ENCODE peak calls at places on chromosome 5, in five cellular contexts. One of them, this sample, is unnamed.

GRCh38 chr5:149410721-149411432 is 31.8 kb upstream of the IL17B start:
- DNase-seq in iPS-NIHi11: no peak
- DNase-seq in NCI-H1092: no peak
- DNase-seq in GM13977: no peak
- DNase-seq in stimulated activated CD4-positive, alpha-beta T cell treated with anti-CD3 and anti-CD28 coated beads, Interleukin-4, amount 100 ng/mL, for 1 hour: no peak
- DNase-seq in this sample: no peak

GRCh38 chr5:112087222-112087621 is 330.2 kb upstream of the NREP start:
- DNase-seq in iPS-NIHi11: no peak
- DNase-seq in NCI-H1092: no peak
- DNase-seq in GM13977: no peak
- DNase-seq in stimulated activated CD4-positive, alpha-beta T cell treated with anti-CD3 and anti-CD28 coated beads, Interleukin-4, amount 100 ng/mL, for 1 hour: no peak
- DNase-seq in this sample: no peak

GRCh38 chr5:111743521-111743920 is 13.5 kb downstream of the NREP start:
- DNase-seq in iPS-NIHi11: no peak
- DNase-seq in NCI-H1092: no peak
- DNase-seq in GM13977: no peak
- DNase-seq in stimulated activated CD4-positive, alpha-beta T cell treated with anti-CD3 and anti-CD28 coated beads, Interleukin-4, amount 100 ng/mL, for 1 hour: no peak
- DNase-seq in this sample: no peak

GRCh38 chr5:139273572-139274264 is 19.8 kb upstream of the MATR3 start:
- DNase-seq in iPS-NIHi11: peak
- DNase-seq in NCI-H1092: peak
- DNase-seq in GM13977: peak
- DNase-seq in stimulated activated CD4-positive, alpha-beta T cell treated with anti-CD3 and anti-CD28 coated beads, Interleukin-4, amount 100 ng/mL, for 1 hour: peak
- DNase-seq in this sample: peak

GRCh38 chr5:40464461-40464860 is 215.3 kb upstream of the PTGER4 start:
- DNase-seq in iPS-NIHi11: no peak
- DNase-seq in NCI-H1092: no peak
- DNase-seq in GM13977: no peak
- DNase-seq in stimulated activated CD4-positive, alpha-beta T cell treated with anti-CD3 and anti-CD28 coated beads, Interleukin-4, amount 100 ng/mL, for 1 hour: no peak
- DNase-seq in this sample: no peak

GRCh38 chr5:122121782-122122465 is 7.4 kb upstream of the ZNF474 start:
- DNase-seq in iPS-NIHi11: no peak
- DNase-seq in NCI-H1092: no peak
- DNase-seq in GM13977: no peak
- DNase-seq in stimulated activated CD4-positive, alpha-beta T cell treated with anti-CD3 and anti-CD28 coated beads, Interleukin-4, amount 100 ng/mL, for 1 hour: no peak
- DNase-seq in this sample: no peak

GRCh38 chr5:132747693-132748440 is 641 bp downstream of the CCNI2 start:
- DNase-seq in iPS-NIHi11: no peak
- DNase-seq in NCI-H1092: no peak
- DNase-seq in GM13977: peak
- DNase-seq in stimulated activated CD4-positive, alpha-beta T cell treated with anti-CD3 and anti-CD28 coated beads, Interleukin-4, amount 100 ng/mL, for 1 hour: peak
- DNase-seq in this sample: no peak

GRCh38 chr5:79471556-79471955 is 42.4 kb downstream of the HOMER1 start:
- DNase-seq in iPS-NIHi11: peak
- DNase-seq in NCI-H1092: no peak
- DNase-seq in GM13977: no peak
- DNase-seq in stimulated activated CD4-positive, alpha-beta T cell treated with anti-CD3 and anti-CD28 coated beads, Interleukin-4, amount 100 ng/mL, for 1 hour: no peak
- DNase-seq in this sample: no peak

GRCh38 chr5:176994460-176995121 is 12.0 kb downstream of the UIMC1 start:
- DNase-seq in iPS-NIHi11: no peak
- DNase-seq in NCI-H1092: no peak
- DNase-seq in GM13977: no peak
- DNase-seq in stimulated activated CD4-positive, alpha-beta T cell treated with anti-CD3 and anti-CD28 coated beads, Interleukin-4, amount 100 ng/mL, for 1 hour: no peak
- DNase-seq in this sample: no peak

GRCh38 chr5:67147768-67148167 is 48.8 kb downstream of the CD180 start:
- DNase-seq in iPS-NIHi11: no peak
- DNase-seq in NCI-H1092: no peak
- DNase-seq in GM13977: no peak
- DNase-seq in stimulated activated CD4-positive, alpha-beta T cell treated with anti-CD3 and anti-CD28 coated beads, Interleukin-4, amount 100 ng/mL, for 1 hour: no peak
- DNase-seq in this sample: no peak

GRCh38 chr5:79305706-79306105 is 69.8 kb downstream of the JMY start:
- DNase-seq in iPS-NIHi11: no peak
- DNase-seq in NCI-H1092: no peak
- DNase-seq in GM13977: no peak
- DNase-seq in stimulated activated CD4-positive, alpha-beta T cell treated with anti-CD3 and anti-CD28 coated beads, Interleukin-4, amount 100 ng/mL, for 1 hour: no peak
- DNase-seq in this sample: no peak

GRCh38 chr5:133298447-133298846 is 246.6 kb downstream of the HSPA4 start:
- DNase-seq in iPS-NIHi11: no peak
- DNase-seq in NCI-H1092: no peak
- DNase-seq in GM13977: no peak
- DNase-seq in stimulated activated CD4-positive, alpha-beta T cell treated with anti-CD3 and anti-CD28 coated beads, Interleukin-4, amount 100 ng/mL, for 1 hour: peak
- DNase-seq in this sample: no peak

GRCh38 chr5:91255396-91256141 is 127.5 kb downstream of the ARRDC3 start:
- DNase-seq in iPS-NIHi11: no peak
- DNase-seq in NCI-H1092: no peak
- DNase-seq in GM13977: no peak
- DNase-seq in stimulated activated CD4-positive, alpha-beta T cell treated with anti-CD3 and anti-CD28 coated beads, Interleukin-4, amount 100 ng/mL, for 1 hour: no peak
- DNase-seq in this sample: no peak

GRCh38 chr5:150443242-150444075 is 6.1 kb downstream of the RPS14 start:
- DNase-seq in iPS-NIHi11: no peak
- DNase-seq in NCI-H1092: no peak
- DNase-seq in GM13977: no peak
- DNase-seq in stimulated activated CD4-positive, alpha-beta T cell treated with anti-CD3 and anti-CD28 coated beads, Interleukin-4, amount 100 ng/mL, for 1 hour: no peak
- DNase-seq in this sample: no peak

This sample was measured in caudate nucleus.